ENCODE peak calls at places on chromosomes 1 and 21, in four cellular contexts. V is lower lobe of right lung, I is MM.1S, J is OCI-LY7. Z is an unnamed sample.

GRCh38 chr1:39898648-39899603 is 2.8 kb downstream of the MYCL start:
- DNase-seq in V (peak), I (no peak), J (peak), Z (no peak)

GRCh38 chr1:228285661-228286504 is 78.0 kb downstream of the OBSCN start:
- DNase-seq in I (no peak), V (peak), J (no peak), Z (no peak)

GRCh38 chr21:34052171-34052570 is 21.2 kb upstream of the MRPS6 start:
- DNase-seq in V (no peak), I (peak), J (no peak), Z (no peak)

GRCh38 chr1:237679687-237680086 is 211.0 kb downstream of the ZP4 start:
- DNase-seq in I (no peak), J (no peak), V (no peak), Z (no peak)

GRCh38 chr1:63575340-63575826 is 17.8 kb upstream of the PGM1 start:
- DNase-seq in J (peak), I (peak), V (no peak), Z (peak)

GRCh38 chr1:39896909-39897685 is 4.6 kb downstream of the MYCL start:
- DNase-seq in I (no peak), J (no peak), V (no peak), Z (no peak)

GRCh38 chr1:37020653-37021277 is 13.6 kb downstream of the GRIK3 start:
- DNase-seq in I (peak), J (peak), V (no peak), Z (no peak)

GRCh38 chr1:99608058-99608457 is 37.9 kb upstream of the PALMD start:
- DNase-seq in J (no peak), V (no peak), I (no peak), Z (no peak)

GRCh38 chr1:18599704-18600103 is 30.9 kb upstream of the PAX7 start:
- DNase-seq in V (no peak), J (no peak), I (no peak), Z (no peak)

GRCh38 chr1:28898267-28898955 is 16.0 kb upstream of the EPB41 start:
- DNase-seq in I (no peak), V (no peak), J (no peak), Z (no peak)

GRCh38 chr1:95340056-95340455 is 106.0 kb downstream of the RWDD3 start:
- DNase-seq in J (no peak), I (no peak), V (no peak), Z (no peak)

GRCh38 chr1:85450832-85451231 is 14.1 kb downstream of the DDAH1 start:
- DNase-seq in I (no peak), V (peak), J (no peak), Z (no peak)

GRCh38 chr1:204896023-204896422 is 25.4 kb downstream of the NFASC start:
- DNase-seq in J (no peak), I (no peak), V (no peak), Z (no peak)

GRCh38 chr1:6109688-6110087 is 64.0 kb downstream of the KCNAB2 start:
- DNase-seq in J (no peak), V (peak), I (no peak), Z (no peak)

GRCh38 chr1:34908369-34908768 is 21.1 kb downstream of the DLGAP3 start:
- DNase-seq in J (no peak), V (no peak), I (no peak), Z (no peak)

GRCh38 chr1:108049083-108049819 is 84.3 kb upstream of the VAV3 start:
- DNase-seq in J (peak), I (no peak), V (peak), Z (no peak)

GRCh38 chr21:45033791-45034555 is 40.4 kb upstream of the ADARB1 start:
- DNase-seq in I (no peak), J (no peak), V (no peak), Z (peak)

GRCh38 chr21:34775793-34776192 is 107.0 kb downstream of the CLIC6 start:
- DNase-seq in J (no peak), I (no peak), V (no peak), Z (no peak)

GRCh38 chr21:43829575-43830119 is 35.4 kb upstream of the AGPAT3 start:
- DNase-seq in I (no peak), J (no peak), V (no peak), Z (no peak)

GRCh38 chr21:41630249-41630648 is 122.3 kb upstream of the TMPRSS2 start:
- DNase-seq in I (no peak), V (no peak), J (no peak), Z (no peak)

GRCh38 chr1:110048240-110048639 is 13.8 kb downstream of the STRIP1 start:
- DNase-seq in J (no peak), I (no peak), V (no peak), Z (no peak)

GRCh38 chr1:86394416-86394815 is 1.7 kb downstream of the ODF2L start:
- DNase-seq in I (no peak), V (no peak), J (no peak), Z (no peak)

GRCh38 chr1:66690666-66691381 is 61.4 kb upstream of the DYNLT5 start:
- DNase-seq in I (no peak), J (no peak), V (no peak), Z (no peak)

GRCh38 chr1:81702903-81703302 is 97.8 kb upstream of the ADGRL2 start:
- DNase-seq in I (no peak), J (no peak), V (no peak), Z (no peak)
- H3K27ac ChIP-seq in I (no peak), J (no peak), V (no peak), Z (no peak)

GRCh38 chr1:201946224-201946908 is at the start of gene LMOD1:
- DNase-seq in I (no peak), V (peak), J (no peak), Z (no peak)
- H3K27ac ChIP-seq in I (no peak), V (peak), J (no peak), Z (no peak)

GRCh38 chr1:26851106-26851684 is 11.8 kb upstream of the SFN start:
- DNase-seq in V (no peak), I (no peak), J (no peak), Z (no peak)

GRCh38 chr1:26848947-26849774 is 13.8 kb upstream of the SFN start:
- DNase-seq in V (peak), I (no peak), J (no peak), Z (no peak)

GRCh38 chr1:26852701-26853100 is 10.2 kb upstream of the SFN start:
- DNase-seq in I (no peak), V (no peak), J (no peak), Z (no peak)

GRCh38 chr1:26844389-26844788 is 17.9 kb downstream of the ZDHHC18 start:
- DNase-seq in V (no peak), J (no peak), I (no peak), Z (no peak)

GRCh38 chr1:26848499-26848898 is 14.4 kb upstream of the SFN start:
- DNase-seq in I (no peak), J (no peak), V (no peak), Z (no peak)
- H3K27ac ChIP-seq in I (no peak), J (no peak), V (peak), Z (no peak)

GRCh38 chr1:59408608-59409007 is 111.7 kb downstream of the FGGY start:
- DNase-seq in I (no peak), V (no peak), J (no peak), Z (no peak)
- H3K27ac ChIP-seq in I (no peak), V (no peak), J (no peak), Z (no peak)

DNA sequence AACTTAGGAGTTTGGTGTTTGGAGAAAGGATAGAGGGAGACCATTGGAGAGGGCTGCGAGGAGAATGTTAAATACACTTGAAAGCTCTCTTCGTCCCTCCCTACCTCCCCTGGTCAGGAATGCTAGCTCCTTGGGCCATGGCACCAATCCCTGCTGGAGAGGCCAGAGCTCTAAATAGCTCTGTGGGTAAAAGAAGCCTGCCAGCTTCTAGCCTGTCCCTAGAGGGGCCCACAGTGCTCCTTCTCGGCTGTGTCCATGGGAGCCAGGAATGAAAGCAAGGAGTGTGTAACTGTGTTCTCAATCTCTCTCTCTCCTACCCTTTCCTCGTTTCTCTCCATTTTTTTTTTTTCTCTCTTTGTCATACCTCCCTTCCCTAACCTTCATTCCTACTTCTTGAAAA is at the start of gene CCDC190:
- DNase-seq in V (peak), J (no peak), I (no peak), Z (no peak)
- H3K27ac ChIP-seq in V (peak), J (no peak), I (peak), Z (no peak)

Z was measured in CD4-positive, alpha-beta memory T cell.